ENCODE peak calls at places on chromosome 22, in six cellular contexts. A, D, N, K, R and J are unnamed samples.

GRCh38 chr22:50656122-50657070 is 16.2 kb upstream of the SHANK3 start:
- DNase-seq in A (peak; percentile 19), D (no peak), N (no peak), K (peak; percentile 87), R (no peak), J (no peak)

GRCh38 chr22:41302016-41302767 is 867 bp downstream of the ZC3H7B start:
- DNase-seq in A (no peak), D (no peak), N (no peak), K (no peak), R (no peak), J (no peak)

GRCh38 chr22:27984001-27984695 is 65.1 kb upstream of the PITPNB start:
- DNase-seq in A (no peak), D (no peak), N (no peak), K (no peak), R (no peak), J (no peak)

GRCh38 chr22:39932918-39933649 is 27.1 kb upstream of the TMA7B start:
- DNase-seq in A (peak; percentile 5), D (peak; percentile 24), N (peak; percentile 52), K (peak; percentile 41), R (no peak), J (no peak)

GRCh38 chr22:47213571-47214230 is 451.3 kb downstream of the TBC1D22A start:
- DNase-seq in A (no peak), D (no peak), N (no peak), K (peak; percentile 23), R (peak; percentile 34), J (no peak)

GRCh38 chr22:22810018-22810427 is 77.6 kb upstream of the IGLL5 start:
- DNase-seq in A (no peak), D (no peak), N (peak; percentile 66), K (peak; percentile 64), R (no peak), J (no peak)

GRCh38 chr22:37638351-37639069 is 959 bp upstream of the SH3BP1 start:
- DNase-seq in A (no peak), D (no peak), N (no peak), K (no peak), R (no peak), J (no peak)

GRCh38 chr22:17786435-17787158 is 12.3 kb upstream of the BID start:
- DNase-seq in A (no peak), D (no peak), N (no peak), K (no peak), R (no peak), J (no peak)

GRCh38 chr22:23557036-23557435 is 23.1 kb downstream of the IGLL1 start:
- DNase-seq in A (no peak), D (no peak), N (no peak), K (no peak), R (no peak), J (no peak)

GRCh38 chr22:20428496-20429253 is 8.9 kb downstream of the SCARF2 start:
- DNase-seq in A (no peak), D (no peak), N (no peak), K (no peak), R (no peak), J (no peak)

GRCh38 chr22:49703391-49703926 is 124.2 kb downstream of the BRD1 start:
- DNase-seq in A (no peak), D (no peak), N (no peak), K (no peak), R (no peak), J (no peak)

GRCh38 chr22:45010532-45010900 is 711 bp upstream of the PHF21B start:
- DNase-seq in A (no peak), D (no peak), N (no peak), K (no peak), R (peak; percentile 47), J (no peak)

GRCh38 chr22:40240671-40241070 is 62.9 kb downstream of the TNRC6B start:
- DNase-seq in A (no peak), D (no peak), N (no peak), K (peak; percentile 74), R (no peak), J (no peak)

GRCh38 chr22:35949243-35949642 is 79.4 kb downstream of the RBFOX2 start:
- DNase-seq in A (no peak), D (no peak), N (no peak), K (no peak), R (no peak), J (no peak)

GRCh38 chr22:37275622-37276021 is 6.7 kb upstream of the CYTH4 start:
- DNase-seq in A (no peak), D (no peak), N (no peak), K (no peak), R (no peak), J (no peak)

GRCh38 chr22:47163876-47164513 is 401.5 kb downstream of the TBC1D22A start:
- DNase-seq in A (no peak), D (no peak), N (peak; percentile 9), K (no peak), R (no peak), J (no peak)

GRCh38 chr22:50002791-50003190 is 9.8 kb downstream of the IL17REL start:
- DNase-seq in A (no peak), D (no peak), N (no peak), K (no peak), R (no peak), J (no peak)